ENCODE peak calls at places on chromosomes 12 and 14, in four cellular contexts. One of them, this sample, is unnamed.
A peak's percentile ranks its signal among the peaks of the same experiment; 100 is the strongest.

GRCh38 chr12:76927170-76927784 is 48.5 kb upstream of the CSRP2 start:
- DNase-seq in K562: peak; percentile 69
- DNase-seq in HepG2: peak; percentile 25
- DNase-seq in H1: peak; percentile 88
- DNase-seq in this sample: peak; percentile 8

GRCh38 chr12:4223273-4223855 is 50.2 kb upstream of the CCND2 start:
- DNase-seq in H1: no peak
- DNase-seq in K562: no peak
- DNase-seq in HepG2: no peak
- DNase-seq in this sample: no peak

GRCh38 chr12:62750941-62751843 is 183.8 kb downstream of the PPM1H start:
- DNase-seq in HepG2: no peak
- DNase-seq in H1: no peak
- DNase-seq in K562: no peak
- DNase-seq in this sample: peak; percentile 93

GRCh38 chr14:47619397-47619796 is 56.0 kb downstream of the MDGA2 start:
- DNase-seq in HepG2: no peak
- DNase-seq in H1: no peak
- DNase-seq in K562: no peak
- DNase-seq in this sample: no peak

GRCh38 chr14:67934087-67934486 is 114.5 kb downstream of the RAD51B start:
- DNase-seq in K562: peak; percentile 53
- DNase-seq in HepG2: peak; percentile 62
- DNase-seq in H1: no peak
- DNase-seq in this sample: peak; percentile 82

GRCh38 chr14:78157855-78158436 is 12.2 kb upstream of the NRXN3 start:
- DNase-seq in H1: peak; percentile 58
- DNase-seq in K562: peak; percentile 16
- DNase-seq in HepG2: peak; percentile 3
- DNase-seq in this sample: no peak

GRCh38 chr12:3170423-3171194 is 93.4 kb downstream of the TSPAN9 start:
- DNase-seq in HepG2: no peak
- DNase-seq in H1: no peak
- DNase-seq in K562: no peak
- DNase-seq in this sample: peak; percentile 77

GRCh38 chr14:65356327-65356836 is 56.1 kb upstream of the FUT8 start:
- DNase-seq in H1: no peak
- DNase-seq in HepG2: peak; percentile 55
- DNase-seq in K562: no peak
- DNase-seq in this sample: peak; percentile 47

GRCh38 chr12:130500835-130501330 is 163.2 kb downstream of the PIWIL1 start:
- DNase-seq in K562: no peak
- DNase-seq in H1: no peak
- DNase-seq in HepG2: no peak
- DNase-seq in this sample: no peak

GRCh38 chr12:117119592-117120198 is 20.5 kb upstream of the TESC start:
- DNase-seq in HepG2: peak; percentile 59
- DNase-seq in K562: peak; percentile 72
- DNase-seq in H1: peak; percentile 79
- DNase-seq in this sample: peak; percentile 56

GRCh38 chr14:65100905-65101541 is 1.3 kb downstream of the MAX start:
- DNase-seq in H1: no peak
- DNase-seq in HepG2: no peak
- DNase-seq in K562: no peak
- DNase-seq in this sample: no peak

GRCh38 chr12:116276433-116277216 is 868 bp downstream of the MED13L start:
- DNase-seq in K562: peak; percentile 71
- DNase-seq in H1: peak; percentile 66
- DNase-seq in HepG2: peak; percentile 71
- DNase-seq in this sample: peak; percentile 49

GRCh38 chr12:100229036-100229635 is 28.5 kb downstream of the ACTR6 start:
- DNase-seq in K562: peak; percentile 64
- DNase-seq in H1: no peak
- DNase-seq in HepG2: peak; percentile 28
- DNase-seq in this sample: peak; percentile 60

GRCh38 chr14:51441001-51441400 is 201.0 kb downstream of the TMX1 start:
- DNase-seq in HepG2: no peak
- DNase-seq in H1: no peak
- DNase-seq in K562: no peak
- DNase-seq in this sample: no peak

GRCh38 chr14:104342435-104343293 is 204.3 kb downstream of the KIF26A start:
- DNase-seq in H1: peak; percentile 56
- DNase-seq in K562: no peak
- DNase-seq in HepG2: no peak
- DNase-seq in this sample: no peak

GRCh38 chr12:581321-581720 is 81.9 kb downstream of the NINJ2 start:
- DNase-seq in K562: no peak
- DNase-seq in H1: no peak
- DNase-seq in HepG2: no peak
- DNase-seq in this sample: no peak

GRCh38 chr12:130455161-130455560 is 117.5 kb downstream of the PIWIL1 start:
- DNase-seq in K562: no peak
- DNase-seq in HepG2: no peak
- DNase-seq in H1: no peak
- DNase-seq in this sample: no peak

GRCh38 chr12:50901685-50902113 is 50.6 kb upstream of the HIGD1C start:
- DNase-seq in HepG2: no peak
- DNase-seq in K562: peak; percentile 83
- DNase-seq in H1: no peak
- DNase-seq in this sample: no peak

GRCh38 chr14:55448146-55448614 is 7.8 kb upstream of the TBPL2 start:
- DNase-seq in K562: peak; percentile 37
- DNase-seq in HepG2: no peak
- DNase-seq in H1: no peak
- DNase-seq in this sample: peak; percentile 87

DNA sequence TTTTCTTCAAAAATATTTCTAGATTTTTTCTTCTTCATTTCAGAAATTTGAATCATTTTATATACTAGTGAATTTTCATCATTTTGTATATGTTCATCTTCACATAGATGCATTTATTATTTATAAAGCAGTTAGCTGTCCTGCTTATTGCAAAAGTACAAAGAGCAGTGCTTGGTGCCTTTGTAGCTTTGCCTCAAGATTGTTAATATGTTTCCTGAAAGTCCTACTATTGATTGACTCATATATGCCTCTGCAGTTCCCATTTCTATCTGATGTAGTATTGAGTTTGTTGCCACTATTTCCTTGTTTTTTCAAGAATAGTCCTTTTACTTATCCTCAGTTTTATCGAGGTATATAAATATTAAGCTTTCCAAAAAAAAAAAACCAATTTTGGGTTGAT is 89.7 kb downstream of the PDE3A start:
- DNase-seq in H1: no peak
- DNase-seq in HepG2: no peak
- DNase-seq in K562: no peak
- DNase-seq in this sample: no peak
- TF ChIP-seq PHF8 in H1: no peak
- TF ChIP-seq PHF8 in HepG2: no peak
- TF ChIP-seq PHF8 in K562: no peak
- TF ChIP-seq PHF8 in this sample: no peak

DNA sequence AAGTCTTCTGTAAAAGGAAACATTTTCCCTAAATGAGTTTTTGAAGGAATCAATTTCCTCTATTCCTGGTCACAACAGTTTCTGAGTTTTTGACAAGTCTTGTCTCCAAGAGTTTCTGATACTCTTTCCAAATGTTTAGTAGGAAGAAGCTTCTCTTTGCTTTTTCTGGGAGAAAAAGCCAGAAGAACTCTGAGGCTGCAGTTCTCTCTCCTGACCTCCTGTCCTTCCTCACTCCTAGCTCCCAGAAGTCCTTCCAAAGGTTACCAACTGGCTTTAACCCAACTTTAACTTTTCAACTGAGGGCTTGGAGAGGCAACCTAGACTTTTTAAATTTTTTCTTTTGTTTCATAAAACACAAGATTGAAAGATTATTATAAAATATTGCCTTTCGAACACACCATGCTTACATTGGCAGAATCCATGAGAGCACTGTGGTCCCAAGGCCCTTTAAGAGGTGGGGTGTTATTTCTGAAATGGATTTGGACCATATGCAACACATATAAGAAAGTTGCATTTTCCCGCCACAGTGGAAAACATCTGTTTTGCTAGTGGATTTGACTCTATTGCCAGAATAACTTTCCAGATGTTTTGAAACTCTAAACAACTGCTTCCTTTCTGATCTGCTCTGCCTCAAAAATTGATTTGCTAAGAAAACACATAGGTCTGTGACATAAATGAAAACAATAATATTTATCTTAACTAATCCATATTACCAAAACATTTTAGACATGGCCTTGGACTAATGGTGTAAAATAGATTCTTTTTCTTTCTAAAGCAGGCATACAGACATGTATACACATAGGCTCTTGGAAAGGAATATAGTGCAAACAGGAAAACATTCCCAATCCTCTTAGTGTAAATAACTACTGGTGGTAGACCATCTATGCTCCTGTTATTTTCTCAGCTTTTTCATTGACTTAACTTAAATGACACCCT is 22.3 kb upstream of the EPS8 start:
- DNase-seq in H1: no peak
- DNase-seq in K562: no peak
- DNase-seq in HepG2: no peak
- DNase-seq in this sample: no peak
- TF ChIP-seq MAX in H1: no peak
- TF ChIP-seq MAX in K562: no peak
- TF ChIP-seq MAX in HepG2: no peak
- TF ChIP-seq MAX in this sample: no peak

GRCh38 chr12:54141534-54142475 is 47.0 kb downstream of the SMUG1 start:
- DNase-seq in HepG2: no peak
- DNase-seq in K562: no peak
- DNase-seq in H1: no peak
- DNase-seq in this sample: no peak
- TF ChIP-seq CEBPB in HepG2: no peak
- TF ChIP-seq CEBPB in K562: no peak
- TF ChIP-seq CEBPB in H1: no peak
- TF ChIP-seq CEBPB in this sample: no peak

GRCh38 chr12:49366652-49367380 is 446 bp upstream of the SPATS2 start:
- DNase-seq in H1: peak; percentile 94
- DNase-seq in HepG2: peak; percentile 88
- DNase-seq in K562: peak; percentile 97
- DNase-seq in this sample: peak; percentile 97

GRCh38 chr12:49369723-49370145 is 2.5 kb downstream of the SPATS2 start:
- DNase-seq in H1: no peak
- DNase-seq in K562: peak; percentile 77
- DNase-seq in HepG2: peak; percentile 41
- DNase-seq in this sample: peak; percentile 76

GRCh38 chr12:49365542-49365941 is 1.7 kb upstream of the SPATS2 start:
- DNase-seq in H1: no peak
- DNase-seq in K562: peak; percentile 60
- DNase-seq in HepG2: no peak
- DNase-seq in this sample: no peak

GRCh38 chr12:49368240-49368600 is 958 bp downstream of the SPATS2 start:
- DNase-seq in K562: no peak
- DNase-seq in H1: no peak
- DNase-seq in HepG2: no peak
- DNase-seq in this sample: no peak

GRCh38 chr12:49367381-49368239 is at the start of gene SPATS2:
- DNase-seq in K562: no peak
- DNase-seq in HepG2: no peak
- DNase-seq in H1: peak; percentile 99
- DNase-seq in this sample: no peak
- TF ChIP-seq PHF8 in K562: peak; percentile 12
- TF ChIP-seq PHF8 in HepG2: no peak
- TF ChIP-seq PHF8 in H1: no peak
- TF ChIP-seq PHF8 in this sample: no peak

DNA sequence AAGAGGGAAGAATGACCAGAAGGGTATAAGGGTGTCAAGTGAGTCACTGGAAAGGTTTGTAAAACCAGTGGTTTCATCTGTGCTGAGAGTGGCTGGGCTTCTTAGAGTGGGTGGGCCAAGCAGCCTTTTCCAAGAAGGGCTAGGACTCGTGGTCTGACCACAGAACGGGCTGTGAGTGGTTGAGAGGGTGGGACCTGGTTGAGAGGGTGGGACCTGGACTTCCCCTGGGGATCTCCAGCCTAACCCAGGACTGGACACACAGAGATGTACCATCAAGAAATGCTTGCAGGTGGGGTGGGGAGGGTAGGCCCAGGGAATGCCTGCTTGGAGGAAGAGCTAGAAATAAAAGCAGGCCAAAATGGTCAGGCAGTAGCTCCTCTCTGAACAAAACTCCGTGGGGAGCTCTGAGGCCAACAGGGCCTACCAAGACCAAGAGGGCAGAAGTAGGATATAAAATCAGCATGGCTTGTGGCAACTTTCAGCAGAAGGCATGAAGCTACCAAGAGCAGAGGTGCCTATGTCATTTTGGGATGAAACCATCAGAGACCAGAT is 140.5 kb downstream of the FOXN3 start:
- DNase-seq in K562: no peak
- DNase-seq in HepG2: no peak
- DNase-seq in H1: no peak
- DNase-seq in this sample: no peak
- TF ChIP-seq MAX in K562: no peak
- TF ChIP-seq MAX in HepG2: no peak
- TF ChIP-seq MAX in H1: no peak
- TF ChIP-seq MAX in this sample: no peak

GRCh38 chr12:88242161-88242925 is 100.2 kb downstream of the TMTC3 start:
- DNase-seq in HepG2: no peak
- DNase-seq in H1: no peak
- DNase-seq in K562: peak; percentile 9
- DNase-seq in this sample: peak; percentile 31
- TF ChIP-seq CEBPB in HepG2: no peak
- TF ChIP-seq CEBPB in H1: no peak
- TF ChIP-seq CEBPB in K562: no peak
- TF ChIP-seq CEBPB in this sample: no peak

GRCh38 chr14:32469388-32470160 is 140.5 kb downstream of the AKAP6 start:
- DNase-seq in HepG2: peak; percentile 63
- DNase-seq in H1: no peak
- DNase-seq in K562: peak; percentile 29
- DNase-seq in this sample: peak; percentile 55

GRCh38 chr14:32472081-32472480 is 143.0 kb downstream of the AKAP6 start:
- DNase-seq in HepG2: no peak
- DNase-seq in K562: no peak
- DNase-seq in H1: no peak
- DNase-seq in this sample: no peak

GRCh38 chr14:32470161-32470705 is 141.1 kb downstream of the AKAP6 start:
- DNase-seq in HepG2: no peak
- DNase-seq in H1: no peak
- DNase-seq in K562: no peak
- DNase-seq in this sample: no peak

GRCh38 chr14:32471183-32471582 is 142.1 kb downstream of the AKAP6 start:
- DNase-seq in H1: no peak
- DNase-seq in HepG2: no peak
- DNase-seq in K562: no peak
- DNase-seq in this sample: no peak

GRCh38 chr14:32468955-32469354 is 139.9 kb downstream of the AKAP6 start:
- DNase-seq in K562: no peak
- DNase-seq in H1: no peak
- DNase-seq in HepG2: peak; percentile 28
- DNase-seq in this sample: peak; percentile 45
- TF ChIP-seq PHF8 in K562: no peak
- TF ChIP-seq PHF8 in H1: no peak
- TF ChIP-seq PHF8 in HepG2: no peak
- TF ChIP-seq PHF8 in this sample: no peak